ENCODE peak calls at places on chromosomes 5 and 9, in eight cellular contexts. B is effector memory CD4-positive, alpha-beta T cell; N is esophagus squamous epithelium; C is AG09309; E is fibroblast of the aortic adventitia; V is psoas muscle; Y is body of pancreas; M is astrocyte. Z is an unnamed sample.

GRCh38 chr5:105508519-105508918 is 1945.9 kb upstream of the NUDT12 start:
- DNase-seq in B (no peak), N (no peak), C (no peak), E (no peak), V (no peak), Y (no peak), M (peak), Z (no peak)

GRCh38 chr5:6728011-6728794 is 15.0 kb downstream of the TENT4A start:
- DNase-seq in B (no peak), N (no peak), C (no peak), E (no peak), V (no peak), Y (no peak), M (no peak), Z (no peak)

GRCh38 chr9:64773491-64773931 is 511.5 kb downstream of the FOXD4L5 start:
- DNase-seq in B (no peak), N (no peak), C (no peak), E (no peak), V (peak), Y (no peak), M (no peak), Z (no peak)

GRCh38 chr5:83974151-83974822 is 253.6 kb upstream of the HAPLN1 start:
- DNase-seq in B (no peak), N (no peak), C (no peak), E (no peak), V (no peak), Y (no peak), M (peak), Z (no peak)

GRCh38 chr9:109014267-109015025 is 1.1 kb upstream of the CTNNAL1 start:
- DNase-seq in B (peak), N (no peak), C (no peak), E (peak), V (no peak), Y (no peak), M (peak), Z (no peak)

GRCh38 chr5:147226512-147226911 is 8.3 kb upstream of the STK32A start:
- DNase-seq in B (no peak), N (no peak), C (no peak), E (no peak), V (no peak), Y (no peak), M (no peak), Z (no peak)

GRCh38 chr9:28073278-28073677 is 500.0 kb upstream of the C9orf72 start:
- DNase-seq in B (no peak), N (no peak), C (peak), E (peak), V (no peak), Y (peak), M (peak), Z (no peak)

GRCh38 chr5:138724470-138725146 is 28.6 kb upstream of the CTNNA1 start:
- DNase-seq in B (no peak), N (no peak), C (no peak), E (peak), V (peak), Y (no peak), M (no peak), Z (no peak)

GRCh38 chr5:58961631-58962280 is 378.9 kb downstream of the RAB3C start:
- DNase-seq in B (no peak), N (no peak), C (no peak), E (no peak), V (no peak), Y (no peak), M (no peak), Z (no peak)

GRCh38 chr9:351916-352315 is 137.3 kb downstream of the DOCK8 start:
- DNase-seq in B (no peak), N (no peak), C (no peak), E (no peak), V (no peak), Y (no peak), M (no peak), Z (no peak)

GRCh38 chr5:10351199-10351881 is 2.2 kb upstream of the MARCHF6 start:
- DNase-seq in B (no peak), N (no peak), C (no peak), E (peak), V (no peak), Y (peak), M (peak), Z (peak)

GRCh38 chr9:128891354-128892222 is 9.7 kb downstream of the LRRC8A start:
- DNase-seq in B (no peak), N (no peak), C (no peak), E (peak), V (no peak), Y (no peak), M (no peak), Z (no peak)

GRCh38 chr5:139763584-139764249 is 31.9 kb upstream of the PSD2 start:
- DNase-seq in B (no peak), N (no peak), C (no peak), E (no peak), V (no peak), Y (no peak), M (no peak), Z (no peak)
- H3K4me3 ChIP-seq in B (no peak), N (no peak), C (no peak), E (no peak), V (no peak), Y (no peak), M (no peak), Z (no peak)

DNA sequence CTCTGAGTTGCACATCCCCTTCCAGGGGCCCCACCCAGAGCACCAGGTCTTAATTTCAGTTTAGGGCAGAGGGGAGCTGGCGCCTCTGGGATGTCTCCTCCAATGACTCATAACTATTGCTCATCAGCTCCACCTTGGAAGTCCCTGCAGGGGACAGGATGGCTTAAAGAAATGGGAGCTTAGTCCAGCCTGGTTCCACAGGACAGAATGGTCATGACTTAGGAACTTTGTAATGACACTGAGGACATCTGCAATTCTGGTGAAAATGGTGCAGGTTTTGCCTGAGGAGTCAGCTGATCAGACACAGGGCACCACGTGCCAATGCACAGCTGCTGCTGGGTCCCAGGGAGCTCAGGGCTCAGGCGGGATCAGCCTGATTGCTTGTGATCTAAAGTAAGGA is 16.4 kb upstream of the PPP1R26 start:
- DNase-seq in B (no peak), N (no peak), C (no peak), E (peak), V (no peak), Y (no peak), M (no peak), Z (no peak)
- H3K4me3 ChIP-seq in B (no peak), N (no peak), C (no peak), E (no peak), V (no peak), Y (no peak), M (no peak), Z (no peak)

DNA sequence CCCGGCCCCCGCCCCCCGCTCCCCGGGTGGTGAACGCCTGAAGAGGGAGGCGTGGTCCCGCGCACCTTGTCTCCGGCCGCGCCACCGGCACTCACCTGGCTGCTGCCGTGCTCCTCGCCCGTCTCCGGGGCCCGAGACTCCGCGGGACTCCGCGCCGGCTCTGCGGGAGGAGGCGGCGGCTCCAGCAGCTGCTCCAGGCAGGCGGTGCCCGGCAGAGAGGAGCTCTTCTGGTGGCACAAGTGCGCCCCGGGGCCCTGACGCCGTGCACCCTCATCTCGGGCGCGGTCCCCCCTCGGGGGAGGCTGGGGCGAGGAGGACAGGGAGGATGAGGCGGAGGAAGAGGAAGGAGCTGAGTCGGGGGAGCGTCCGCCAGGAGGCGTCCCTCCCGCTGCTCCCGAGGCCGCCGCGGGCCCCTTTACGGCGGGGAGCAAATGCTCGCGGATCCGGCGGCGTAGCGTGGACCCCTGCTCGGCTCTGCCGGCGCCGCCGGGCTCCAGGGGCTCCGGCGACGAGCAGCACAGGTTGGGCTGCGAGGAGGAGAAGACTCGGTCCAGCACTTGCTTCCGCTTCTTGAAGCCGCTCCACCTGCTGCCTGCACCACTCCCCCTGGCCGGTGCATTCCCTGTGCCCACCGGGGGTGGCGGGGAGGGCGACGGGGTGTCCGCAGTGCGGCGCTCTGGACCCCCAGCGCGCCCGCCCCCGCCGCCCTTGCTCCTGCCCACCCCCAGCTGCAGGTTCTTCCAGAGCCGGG is 958 bp downstream of the MCTP1 start:
- DNase-seq in B (no peak), N (no peak), C (no peak), E (no peak), V (no peak), Y (peak), M (peak), Z (no peak)
- H3K4me3 ChIP-seq in B (peak), N (peak), C (peak), E (peak), V (peak), Y (peak), M (peak), Z (peak)

DNA sequence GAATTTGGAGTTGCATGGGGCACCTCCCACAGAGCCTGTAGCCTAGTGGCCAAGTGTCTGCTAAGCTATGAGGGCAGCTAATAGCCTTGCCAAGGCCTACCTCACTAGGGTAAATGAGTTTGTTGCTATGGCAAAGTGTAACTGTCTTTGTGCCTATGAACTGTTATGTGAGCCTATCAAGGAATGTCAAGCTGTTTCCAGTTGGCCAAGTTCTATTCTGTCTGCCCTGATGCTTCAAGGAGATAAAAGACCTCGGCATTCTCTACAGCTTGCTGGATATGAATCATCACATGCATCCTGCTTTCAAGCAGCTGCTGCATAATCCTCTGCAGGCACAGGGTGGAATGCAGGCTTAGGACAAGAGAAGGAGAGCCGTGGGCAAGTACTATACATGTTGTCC is 69.8 kb upstream of the CCDC112 start:
- DNase-seq in B (no peak), N (no peak), C (peak), E (peak), V (peak), Y (no peak), M (peak), Z (no peak)
- H3K4me3 ChIP-seq in B (no peak), N (no peak), C (no peak), E (no peak), V (no peak), Y (no peak), M (no peak), Z (no peak)

GRCh38 chr5:102797485-102797884 is 42.4 kb downstream of the PAM start:
- DNase-seq in B (no peak), N (no peak), C (no peak), E (no peak), V (no peak), Y (no peak), M (no peak), Z (no peak)

GRCh38 chr5:102799017-102799416 is 43.9 kb downstream of the PAM start:
- DNase-seq in B (no peak), N (no peak), C (no peak), E (peak), V (no peak), Y (no peak), M (peak), Z (no peak)

GRCh38 chr5:102796014-102796413 is 40.9 kb downstream of the PAM start:
- DNase-seq in B (no peak), N (no peak), C (no peak), E (no peak), V (no peak), Y (no peak), M (no peak), Z (no peak)

GRCh38 chr5:102796481-102796880 is 41.4 kb downstream of the PAM start:
- DNase-seq in B (no peak), N (no peak), C (no peak), E (no peak), V (no peak), Y (no peak), M (no peak), Z (no peak)

DNA sequence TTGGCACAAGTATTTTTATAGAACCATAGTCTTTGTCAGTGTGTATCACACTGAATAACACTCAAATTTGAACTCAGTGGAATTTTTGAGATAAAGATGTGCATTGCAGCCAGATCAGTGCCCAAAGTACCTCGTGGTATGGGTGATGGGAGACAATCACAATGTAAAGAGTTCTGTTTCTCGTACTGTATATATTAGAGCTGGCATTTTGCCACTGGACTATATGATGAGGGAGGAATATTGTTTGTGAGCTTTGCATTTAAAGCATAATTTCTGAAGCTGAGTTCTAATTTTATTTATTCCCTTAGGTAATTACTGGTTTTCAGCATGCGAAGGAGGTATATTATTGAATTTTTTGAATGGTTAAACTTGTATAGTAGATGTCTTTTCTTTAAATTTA is 43.0 kb downstream of the PAM start:
- DNase-seq in B (no peak), N (no peak), C (no peak), E (no peak), V (no peak), Y (no peak), M (no peak), Z (no peak)
- H3K4me3 ChIP-seq in B (no peak), N (no peak), C (no peak), E (no peak), V (peak), Y (no peak), M (no peak), Z (no peak)